ENCODE peak calls at places on chromosome 12, in five cellular contexts. L is HCT116, V is GM13977, Z is Panc1, I is body of pancreas. R is an unnamed sample.

GRCh38 chr12:104435765-104436164 is 21.0 kb upstream of the CHST11 start:
- DNase-seq in L (no peak), V (no peak), Z (no peak), I (no peak), R (no peak)

GRCh38 chr12:105226219-105226618 is 9.8 kb downstream of the APPL2 start:
- DNase-seq in L (no peak), V (peak; percentile 34), Z (no peak), I (peak; percentile 76), R (no peak)

GRCh38 chr12:21677622-21678277 is 20.1 kb upstream of the LDHB start:
- DNase-seq in L (no peak), V (no peak), Z (no peak), I (no peak), R (no peak)

GRCh38 chr12:74537126-74537706 is 419 bp upstream of the ATXN7L3B start:
- DNase-seq in L (peak; percentile 50), V (peak; percentile 58), Z (peak; percentile 64), I (no peak), R (peak; percentile 30)

GRCh38 chr12:48050174-48050573 is 45.9 kb upstream of the COL2A1 start:
- DNase-seq in L (no peak), V (no peak), Z (no peak), I (no peak), R (no peak)

GRCh38 chr12:67797316-67797741 is 148.8 kb downstream of the DYRK2 start:
- DNase-seq in L (no peak), V (no peak), Z (no peak), I (no peak), R (no peak)

GRCh38 chr12:96770239-96770780 is 136.7 kb upstream of the NEDD1 start:
- DNase-seq in L (no peak), V (no peak), Z (no peak), I (no peak), R (no peak)

GRCh38 chr12:3670083-3670620 is 82.8 kb downstream of the CRACR2A start:
- DNase-seq in L (no peak), V (no peak), Z (no peak), I (no peak), R (no peak)

GRCh38 chr12:1099158-1099557 is 108.1 kb downstream of the ERC1 start:
- DNase-seq in L (no peak), V (peak; percentile 62), Z (no peak), I (no peak), R (peak; percentile 50)

GRCh38 chr12:109611223-109611622 is 37.6 kb downstream of the MVK start:
- DNase-seq in L (no peak), V (no peak), Z (no peak), I (no peak), R (no peak)

GRCh38 chr12:109610523-109610922 is 36.9 kb downstream of the MVK start:
- DNase-seq in L (no peak), V (no peak), Z (no peak), I (no peak), R (no peak)

GRCh38 chr12:109612003-109612402 is 38.4 kb downstream of the MVK start:
- DNase-seq in L (no peak), V (no peak), Z (no peak), I (no peak), R (no peak)

GRCh38 chr12:109613611-109614455 is 40.2 kb downstream of the MVK start:
- DNase-seq in L (no peak), V (no peak), Z (no peak), I (no peak), R (no peak)

GRCh38 chr12:109612975-109613502 is 39.4 kb downstream of the MVK start:
- DNase-seq in L (no peak), V (no peak), Z (no peak), I (no peak), R (no peak)
- TF ChIP-seq CTCF in L (peak; percentile 47), V (peak; percentile 29), Z (no peak), I (no peak), R (peak; percentile 30)

GRCh38 chr12:75623631-75624118 is 112.3 kb upstream of the KRR1 start:
- DNase-seq in L (peak; percentile 89), V (no peak), Z (no peak), I (no peak), R (peak; percentile 50)
- TF ChIP-seq CTCF in L (peak; percentile 64), V (peak; percentile 3), Z (peak; percentile 51), I (no peak), R (peak; percentile 51)

DNA sequence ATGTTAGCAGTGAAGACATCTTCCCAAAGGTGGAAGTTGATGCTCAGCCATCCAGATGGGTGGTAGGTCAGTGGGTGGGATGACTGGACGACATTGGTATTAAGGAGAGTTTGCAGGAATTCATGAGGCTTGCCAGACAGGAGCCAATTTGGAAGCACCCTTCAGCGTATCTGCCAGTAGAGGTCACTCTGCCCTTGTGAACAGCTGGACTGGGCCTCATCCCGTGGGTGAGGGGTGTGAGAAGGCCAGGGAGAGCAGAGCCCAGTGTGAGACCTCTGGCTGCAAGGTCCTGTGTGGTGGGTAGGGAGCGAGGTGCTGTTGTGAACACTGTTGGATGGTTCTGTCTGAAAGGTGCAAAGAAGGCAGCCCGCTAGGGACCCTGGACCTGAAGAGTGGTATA is 37.7 kb downstream of the SLC5A8 start:
- DNase-seq in L (no peak), V (peak; percentile 9), Z (no peak), I (no peak), R (peak; percentile 16)
- TF ChIP-seq CTCF in L (peak; percentile 24), V (peak; percentile 33), Z (no peak), I (no peak), R (no peak)

GRCh38 chr12:46419675-46420074 is 47.1 kb upstream of the SLC38A2 start:
- DNase-seq in L (no peak), V (no peak), Z (no peak), I (no peak), R (no peak)
- TF ChIP-seq CTCF in L (no peak), V (no peak), Z (no peak), I (no peak), R (no peak)

GRCh38 chr12:6038160-6038559 is 86.3 kb downstream of the VWF start:
- DNase-seq in L (peak; percentile 91), V (peak; percentile 78), Z (peak; percentile 38), I (peak; percentile 63), R (peak; percentile 88)

GRCh38 chr12:6042447-6042846 is 82.0 kb downstream of the VWF start:
- DNase-seq in L (no peak), V (no peak), Z (no peak), I (no peak), R (no peak)

GRCh38 chr12:6041891-6042290 is 82.6 kb downstream of the VWF start:
- DNase-seq in L (no peak), V (no peak), Z (no peak), I (no peak), R (no peak)

GRCh38 chr12:6037459-6037858 is 87.0 kb downstream of the VWF start:
- DNase-seq in L (no peak), V (no peak), Z (no peak), I (no peak), R (no peak)

GRCh38 chr12:6039894-6040601 is 84.4 kb downstream of the VWF start:
- DNase-seq in L (peak; percentile 57), V (peak; percentile 76), Z (peak; percentile 55), I (peak; percentile 51), R (peak; percentile 75)
- TF ChIP-seq CTCF in L (peak; percentile 92), V (peak; percentile 86), Z (peak; percentile 88), I (peak; percentile 73), R (peak; percentile 97)

GRCh38 chr12:109741286-109741969 is 27.8 kb downstream of the FAM222A start:
- DNase-seq in L (no peak), V (no peak), Z (no peak), I (peak; percentile 2), R (peak; percentile 30)

GRCh38 chr12:109738209-109738608 is 24.6 kb downstream of the FAM222A start:
- DNase-seq in L (no peak), V (no peak), Z (no peak), I (peak; percentile 8), R (no peak)

GRCh38 chr12:109740694-109741245 is 27.1 kb downstream of the FAM222A start:
- DNase-seq in L (no peak), V (no peak), Z (no peak), I (peak; percentile 4), R (peak; percentile 26)

GRCh38 chr12:109738878-109739665 is 25.4 kb downstream of the FAM222A start:
- DNase-seq in L (no peak), V (no peak), Z (no peak), I (peak; percentile 3), R (no peak)

DNA sequence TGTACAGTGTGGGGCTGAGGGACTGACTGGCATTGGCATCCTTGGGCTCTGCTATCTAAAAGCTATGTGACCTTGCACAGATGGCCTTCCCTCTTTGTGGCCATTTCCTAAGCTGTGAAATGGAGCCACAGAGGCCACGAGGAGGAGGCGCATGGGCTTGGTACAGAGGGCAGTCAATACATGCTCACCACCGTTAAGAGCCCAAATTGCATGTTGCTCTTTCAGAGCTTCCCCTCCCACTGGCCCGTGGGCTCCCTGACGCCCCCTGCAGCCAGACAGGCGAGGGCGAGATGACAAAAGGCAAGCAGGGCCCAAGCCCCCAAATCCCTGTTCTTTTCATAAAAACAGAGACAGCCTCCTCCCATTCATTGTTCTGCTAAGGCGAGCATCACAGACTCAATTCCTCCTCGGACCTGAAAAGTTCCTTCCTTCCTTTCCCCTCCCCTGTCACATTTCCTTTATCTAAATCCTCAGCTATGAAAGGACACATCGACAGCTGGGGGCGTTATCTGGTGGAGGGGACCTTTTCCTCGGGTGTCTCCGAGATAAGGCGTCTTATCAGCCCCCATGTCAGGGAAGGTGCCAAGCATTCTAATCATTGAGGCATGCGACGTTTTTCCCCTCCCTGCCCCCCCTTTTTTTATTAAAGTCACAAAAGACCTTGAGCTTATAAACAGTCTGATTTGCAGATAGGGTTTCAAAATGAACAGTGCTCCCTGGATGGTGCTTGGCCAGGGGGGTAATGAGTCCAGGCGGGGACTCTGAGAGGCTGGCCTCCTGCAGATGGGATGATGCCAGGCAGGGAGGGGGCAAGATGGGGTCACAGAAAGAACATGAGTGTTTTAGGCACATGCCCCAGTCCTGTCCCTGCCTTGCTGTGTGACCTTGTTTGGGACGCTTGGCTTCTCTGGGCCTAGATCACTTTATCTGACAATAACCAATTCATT is 26.4 kb downstream of the FAM222A start:
- DNase-seq in L (no peak), V (no peak), Z (no peak), I (peak; percentile 39), R (peak; percentile 78)
- TF ChIP-seq CTCF in L (peak; percentile 45), V (peak; percentile 29), Z (no peak), I (no peak), R (peak; percentile 11)

GRCh38 chr12:43284441-43284840 is 267.6 kb downstream of the ADAMTS20 start:
- DNase-seq in L (no peak), V (no peak), Z (no peak), I (no peak), R (no peak)

GRCh38 chr12:43282106-43282505 is 269.9 kb downstream of the ADAMTS20 start:
- DNase-seq in L (peak; percentile 16), V (no peak), Z (no peak), I (no peak), R (no peak)

GRCh38 chr12:43278268-43278832 is 273.7 kb downstream of the ADAMTS20 start:
- DNase-seq in L (no peak), V (peak; percentile 21), Z (no peak), I (no peak), R (no peak)

GRCh38 chr12:43283206-43283605 is 268.8 kb downstream of the ADAMTS20 start:
- DNase-seq in L (no peak), V (no peak), Z (no peak), I (no peak), R (no peak)

GRCh38 chr12:43281563-43281962 is 270.4 kb downstream of the ADAMTS20 start:
- DNase-seq in L (no peak), V (no peak), Z (no peak), I (no peak), R (no peak)
- TF ChIP-seq CTCF in L (no peak), V (no peak), Z (no peak), I (no peak), R (no peak)

GRCh38 chr12:116426391-116427136 is 132.6 kb upstream of the MAP1LC3B2 start:
- DNase-seq in L (peak; percentile 87), V (no peak), Z (peak; percentile 7), I (peak; percentile 26), R (peak; percentile 82)
- TF ChIP-seq CTCF in L (peak; percentile 48), V (no peak), Z (no peak), I (no peak), R (peak; percentile 36)